ENCODE peak calls at places on chromosomes 5 and 9, in five cellular contexts. B, I, G, Y and L are unnamed samples.

GRCh38 chr5:154737667-154738320 is 17.4 kb upstream of the LARP1 start:
- DNase-seq in B (no peak), I (no peak), G (no peak), Y (no peak), L (no peak)

GRCh38 chr9:124377985-124378384 is 37.3 kb downstream of the PSMB7 start:
- DNase-seq in B (no peak), I (no peak), G (no peak), Y (no peak), L (no peak)

GRCh38 chr5:54024466-54024865 is 285.9 kb downstream of the ARL15 start:
- DNase-seq in B (no peak), I (no peak), G (peak), Y (peak), L (no peak)

GRCh38 chr5:59296317-59297264 is 596.9 kb downstream of the PDE4D start:
- DNase-seq in B (no peak), I (no peak), G (peak), Y (peak), L (no peak)

GRCh38 chr5:136686192-136686872 is 321.0 kb upstream of the TRPC7 start:
- DNase-seq in B (no peak), I (no peak), G (peak), Y (peak), L (peak)

GRCh38 chr5:138230981-138231589 is 18.0 kb upstream of the CDC23 start:
- DNase-seq in B (no peak), I (no peak), G (no peak), Y (peak), L (no peak)

GRCh38 chr5:178360231-178360925 is 127.8 kb upstream of the PHYKPL start:
- DNase-seq in B (no peak), I (no peak), G (no peak), Y (peak), L (no peak)

GRCh38 chr5:62718368-62718767 is 139.7 kb downstream of the LRRC70 start:
- DNase-seq in B (no peak), I (no peak), G (no peak), Y (no peak), L (no peak)

GRCh38 chr5:106269252-106269843 is 1401.4 kb downstream of the EFNA5 start:
- DNase-seq in B (peak), I (no peak), G (peak), Y (peak), L (no peak)

GRCh38 chr9:20692554-20692953 is 8.5 kb downstream of the FOCAD start:
- DNase-seq in B (no peak), I (no peak), G (peak), Y (no peak), L (no peak)

GRCh38 chr9:127018935-127019334 is 103.5 kb downstream of the ANGPTL2 start:
- DNase-seq in B (no peak), I (no peak), G (peak), Y (peak), L (no peak)

GRCh38 chr9:95552814-95553546 is 36.2 kb upstream of the PTCH1 start:
- DNase-seq in B (no peak), I (no peak), G (no peak), Y (peak), L (no peak)

GRCh38 chr9:136398286-136398685 is 1.7 kb downstream of the SNAPC4 start:
- DNase-seq in B (no peak), I (no peak), G (no peak), Y (no peak), L (no peak)
- H3K4me3 ChIP-seq in B (no peak), I (no peak), G (no peak), Y (no peak), L (no peak)

GRCh38 chr9:91426123-91426745 is 2.6 kb upstream of the NFIL3 start:
- DNase-seq in B (no peak), I (no peak), G (peak), Y (peak), L (peak)
- H3K4me3 ChIP-seq in B (no peak), I (no peak), G (no peak), Y (no peak), L (no peak)

GRCh38 chr5:81630721-81631120 is 120.2 kb downstream of the SSBP2 start:
- DNase-seq in B (no peak), I (no peak), G (no peak), Y (no peak), L (no peak)
- H3K4me3 ChIP-seq in B (no peak), I (no peak), G (no peak), Y (no peak), L (no peak)

GRCh38 chr9:129939426-129939825 is 103.6 kb downstream of the FNBP1 start:
- DNase-seq in B (peak), I (no peak), G (no peak), Y (no peak), L (no peak)

GRCh38 chr9:129946596-129946995 is 96.4 kb downstream of the FNBP1 start:
- DNase-seq in B (no peak), I (no peak), G (no peak), Y (no peak), L (no peak)

GRCh38 chr9:129945314-129945713 is 97.7 kb downstream of the FNBP1 start:
- DNase-seq in B (no peak), I (no peak), G (no peak), Y (peak), L (no peak)

GRCh38 chr9:129949821-129950220 is 93.2 kb downstream of the FNBP1 start:
- DNase-seq in B (no peak), I (no peak), G (no peak), Y (no peak), L (no peak)

DNA sequence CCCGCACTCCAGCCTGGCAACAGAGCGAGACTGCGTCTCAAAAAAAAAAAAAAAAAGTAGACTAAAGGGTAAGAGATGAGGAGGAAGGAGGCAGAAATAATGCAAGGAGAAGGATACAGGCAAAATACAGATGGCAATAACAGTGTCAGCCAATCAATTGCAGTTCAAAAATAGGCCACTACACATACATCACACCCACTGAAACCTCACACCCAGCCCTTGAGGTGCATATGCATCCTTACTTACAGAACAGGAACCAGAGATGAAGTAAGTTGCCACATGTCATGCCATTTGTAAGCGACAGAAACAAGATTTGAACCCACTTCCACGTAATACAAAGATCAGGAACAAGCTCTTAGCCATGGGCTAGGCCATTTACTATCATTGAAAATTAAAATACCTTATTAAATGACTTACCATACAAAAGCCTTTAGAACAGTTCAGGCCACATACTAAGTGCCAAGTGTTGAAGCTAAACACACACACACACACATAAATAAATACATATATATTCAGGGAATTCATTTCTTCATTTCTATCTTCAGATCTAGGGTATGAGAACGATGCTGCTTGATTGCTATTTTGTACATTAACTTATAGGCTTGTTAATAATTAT is 98.4 kb downstream of the FNBP1 start:
- DNase-seq in B (no peak), I (peak), G (no peak), Y (no peak), L (no peak)
- H3K4me3 ChIP-seq in B (no peak), I (no peak), G (no peak), Y (no peak), L (no peak)

GRCh38 chr5:55154893-55155292 is 5.1 kb upstream of the GPX8 start:
- DNase-seq in B (no peak), I (no peak), G (peak), Y (peak), L (peak)

GRCh38 chr5:55159763-55160492 is at the start of gene GPX8:
- DNase-seq in B (peak), I (no peak), G (peak), Y (peak), L (peak)

GRCh38 chr5:55160493-55161209 is 680 bp downstream of the GPX8 start:
- DNase-seq in B (peak), I (no peak), G (peak), Y (peak), L (peak)
- H3K4me3 ChIP-seq in B (peak), I (no peak), G (peak), Y (peak), L (peak)

DNA sequence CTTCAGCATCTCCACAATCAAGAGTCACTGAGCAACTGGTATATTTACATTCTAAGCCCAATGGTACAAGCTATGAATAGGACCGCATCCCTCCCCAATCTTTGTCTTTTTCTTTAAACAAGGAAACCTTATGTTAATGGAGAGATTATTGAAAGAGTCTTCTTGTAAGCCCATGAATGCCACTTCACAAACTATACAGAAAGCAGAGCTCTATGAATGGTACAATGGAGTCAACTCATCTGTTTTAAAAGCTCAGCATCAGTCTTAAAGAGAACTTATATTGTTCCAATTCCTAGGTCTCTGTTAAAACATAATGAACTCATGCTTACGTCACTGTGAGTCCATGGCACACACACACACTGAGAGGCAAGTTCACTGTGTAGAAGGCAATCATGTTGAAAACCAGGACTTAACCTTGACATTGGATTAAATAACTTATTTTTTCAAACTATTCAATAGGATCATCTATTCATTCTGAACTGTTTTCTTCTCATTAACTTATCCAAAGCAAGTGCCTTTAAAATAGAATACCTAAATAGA is 4.5 kb downstream of the NREP start:
- DNase-seq in B (no peak), I (no peak), G (no peak), Y (peak), L (no peak)
- H3K4me3 ChIP-seq in B (no peak), I (no peak), G (no peak), Y (no peak), L (no peak)

DNA sequence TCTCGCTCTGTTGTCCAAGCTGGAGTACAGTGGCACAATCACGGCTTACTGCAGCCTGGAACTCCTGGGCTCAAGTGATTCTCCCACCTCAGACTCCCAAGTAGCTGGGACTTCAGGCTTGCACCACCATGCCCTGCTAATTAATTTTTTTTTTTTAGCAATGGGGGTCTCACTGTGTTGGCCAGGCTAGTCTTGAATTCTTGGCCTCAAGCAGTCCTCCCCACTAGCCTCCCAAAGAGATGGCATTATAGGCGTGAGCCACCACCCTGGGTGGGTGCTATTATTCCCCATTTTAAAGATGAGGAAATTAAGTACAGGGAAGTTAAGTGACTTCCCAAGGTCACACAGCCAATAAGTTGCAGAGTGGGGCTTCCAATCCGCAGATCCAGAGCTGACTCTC is 1.7 kb downstream of the NNT start:
- DNase-seq in B (no peak), I (no peak), G (no peak), Y (no peak), L (no peak)
- H3K4me3 ChIP-seq in B (no peak), I (no peak), G (no peak), Y (no peak), L (no peak)